ENCODE peak calls at places on chromosomes 11 and 22, in ten cellular contexts. M, I, E, P, Z, L, U, F, V and W are unnamed samples.

GRCh38 chr11:128714881-128715280 is 21.0 kb downstream of the FLI1 start:
- DNase-seq in M (peak; percentile 94), I (peak; percentile 95), E (peak; percentile 87), P (no peak), Z (peak; percentile 88), L (no peak), U (no peak), F (no peak), V (no peak), W (peak; percentile 83)

GRCh38 chr11:110125632-110126031 is 32.4 kb downstream of the ZC3H12C start:
- DNase-seq in M (peak; percentile 85), I (peak; percentile 88), E (peak; percentile 62), P (no peak), Z (no peak), L (no peak), U (peak; percentile 26), F (no peak), V (no peak), W (no peak)

GRCh38 chr11:119471329-119471728 is 48.4 kb upstream of the THY1 start:
- DNase-seq in M (no peak), I (no peak), E (no peak), P (no peak), Z (no peak), L (no peak), U (no peak), F (no peak), V (peak; percentile 5), W (no peak)

GRCh38 chr22:31425331-31426050 is 26.1 kb downstream of the DRG1 start:
- DNase-seq in M (no peak), I (no peak), E (no peak), P (no peak), Z (no peak), L (no peak), U (no peak), F (no peak), V (no peak), W (no peak)

GRCh38 chr11:117794144-117794543 is 2.9 kb downstream of the DSCAML1 start:
- DNase-seq in M (no peak), I (no peak), E (no peak), P (no peak), Z (no peak), L (no peak), U (no peak), F (no peak), V (no peak), W (no peak)

GRCh38 chr11:3920148-3920852 is 64.8 kb downstream of the STIM1 start:
- DNase-seq in M (peak; percentile 64), I (peak; percentile 42), E (peak; percentile 64), P (peak; percentile 86), Z (peak; percentile 69), L (peak; percentile 44), U (no peak), F (peak; percentile 41), V (no peak), W (peak; percentile 44)

GRCh38 chr22:20066617-20067383 is 13.2 kb upstream of the DGCR8 start:
- DNase-seq in M (no peak), I (no peak), E (no peak), P (no peak), Z (no peak), L (no peak), U (no peak), F (no peak), V (no peak), W (no peak)

GRCh38 chr11:84886344-84886743 is 740.8 kb downstream of the DLG2 start:
- DNase-seq in M (peak; percentile 1), I (peak; percentile 33), E (peak; percentile 52), P (no peak), Z (peak; percentile 47), L (no peak), U (no peak), F (no peak), V (no peak), W (no peak)

GRCh38 chr22:44990810-44991209 is 19.0 kb downstream of the PHF21B start:
- DNase-seq in M (no peak), I (no peak), E (no peak), P (no peak), Z (no peak), L (no peak), U (no peak), F (no peak), V (no peak), W (no peak)

GRCh38 chr11:10374386-10374785 is 69.5 kb downstream of the ADM start:
- DNase-seq in M (no peak), I (no peak), E (no peak), P (no peak), Z (no peak), L (no peak), U (no peak), F (no peak), V (no peak), W (no peak)

GRCh38 chr11:128506999-128507591 is 80.3 kb downstream of the ETS1 start:
- DNase-seq in M (peak; percentile 94), I (peak; percentile 93), E (peak; percentile 97), P (no peak), Z (peak; percentile 95), L (peak; percentile 81), U (no peak), F (peak; percentile 87), V (peak; percentile 59), W (peak; percentile 94)

GRCh38 chr11:61699737-61700160 is 19.6 kb downstream of the DAGLA start:
- DNase-seq in M (no peak), I (no peak), E (no peak), P (no peak), Z (no peak), L (peak; percentile 85), U (no peak), F (no peak), V (peak; percentile 75), W (no peak)

DNA sequence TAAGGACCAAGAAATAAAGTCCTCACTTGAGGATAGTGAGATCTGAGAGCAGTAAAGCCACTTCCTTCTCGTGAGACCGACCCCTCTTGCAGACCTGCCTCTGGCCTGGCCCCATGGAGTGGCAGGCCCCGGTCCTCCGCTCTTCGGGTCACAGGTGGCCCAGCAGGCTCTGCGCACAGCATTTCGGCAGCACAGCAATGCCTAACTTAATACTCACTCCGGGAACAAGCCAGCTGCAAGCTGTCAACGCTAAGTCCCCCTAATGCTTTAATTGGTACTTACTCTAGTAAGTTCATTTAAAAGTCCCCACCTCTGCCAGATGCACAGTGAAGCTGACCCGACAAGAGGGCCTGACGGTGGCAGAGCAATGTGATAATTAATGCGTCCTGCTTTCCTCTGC is 349.3 kb upstream of the B3GAT1 start:
- DNase-seq in M (no peak), I (no peak), E (no peak), P (no peak), Z (no peak), L (no peak), U (no peak), F (no peak), V (no peak), W (no peak)
- H3K4me3 ChIP-seq in M (no peak overlapping the region), I (no peak overlapping the region), E (no peak overlapping the region), P (no peak overlapping the region), Z (no peak overlapping the region), L (no peak overlapping the region), U (no peak overlapping the region), F (no peak overlapping the region), V (no peak overlapping the region), W (no peak overlapping the region)

DNA sequence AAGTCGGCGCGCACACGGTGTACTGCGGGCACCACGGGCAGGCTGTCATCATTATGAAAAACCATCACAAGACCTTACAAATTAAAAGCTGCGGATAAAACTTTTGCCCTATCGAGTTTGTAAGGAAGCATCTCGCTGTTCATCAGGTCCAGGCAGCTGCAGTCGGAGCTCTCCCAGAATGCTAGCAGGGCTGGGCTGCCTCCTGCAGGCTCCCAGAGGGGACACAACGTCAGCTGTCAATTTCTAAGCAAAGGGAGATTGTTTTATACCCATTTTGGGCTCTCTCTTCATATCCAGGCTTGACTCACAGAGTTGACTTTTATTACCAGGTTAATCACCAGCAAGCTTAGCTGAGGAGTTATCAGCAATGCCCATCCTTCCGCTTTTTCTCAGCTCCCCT is 375.1 kb downstream of the OPCML start:
- DNase-seq in M (no peak), I (no peak), E (no peak), P (no peak), Z (no peak), L (no peak), U (no peak), F (no peak), V (no peak), W (no peak)
- TF ChIP-seq CTCF in M (no peak), I (no peak), E (no peak), P (no peak), Z (no peak), L (no peak), U (no peak), F (no peak), V (no peak), W (no peak)

GRCh38 chr11:78428273-78428651 is 10.6 kb upstream of the GAB2 start:
- DNase-seq in M (no peak), I (no peak), E (no peak), P (no peak), Z (no peak), L (no peak), U (no peak), F (no peak), V (no peak), W (no peak)

GRCh38 chr11:78428773-78429172 is 11.2 kb upstream of the GAB2 start:
- DNase-seq in M (no peak), I (no peak), E (no peak), P (no peak), Z (no peak), L (no peak), U (no peak), F (no peak), V (no peak), W (no peak)

GRCh38 chr11:78426845-78427244 is 9.2 kb upstream of the GAB2 start:
- DNase-seq in M (no peak), I (no peak), E (no peak), P (no peak), Z (no peak), L (no peak), U (no peak), F (no peak), V (no peak), W (no peak)

GRCh38 chr11:78429209-78429608 is 11.6 kb upstream of the GAB2 start:
- DNase-seq in M (no peak), I (no peak), E (no peak), P (no peak), Z (no peak), L (no peak), U (no peak), F (no peak), V (no peak), W (no peak)

GRCh38 chr11:78427615-78428272 is 10.1 kb upstream of the GAB2 start:
- DNase-seq in M (no peak), I (no peak), E (no peak), P (no peak), Z (no peak), L (no peak), U (no peak), F (no peak), V (no peak), W (no peak)
- H3K4me3 ChIP-seq in M (no peak overlapping the region), I (no peak overlapping the region), E (no peak overlapping the region), P (no peak overlapping the region), Z (no peak overlapping the region), L (no peak overlapping the region), U (no peak overlapping the region), F (no peak overlapping the region), V (no peak overlapping the region), W (no peak overlapping the region)

DNA sequence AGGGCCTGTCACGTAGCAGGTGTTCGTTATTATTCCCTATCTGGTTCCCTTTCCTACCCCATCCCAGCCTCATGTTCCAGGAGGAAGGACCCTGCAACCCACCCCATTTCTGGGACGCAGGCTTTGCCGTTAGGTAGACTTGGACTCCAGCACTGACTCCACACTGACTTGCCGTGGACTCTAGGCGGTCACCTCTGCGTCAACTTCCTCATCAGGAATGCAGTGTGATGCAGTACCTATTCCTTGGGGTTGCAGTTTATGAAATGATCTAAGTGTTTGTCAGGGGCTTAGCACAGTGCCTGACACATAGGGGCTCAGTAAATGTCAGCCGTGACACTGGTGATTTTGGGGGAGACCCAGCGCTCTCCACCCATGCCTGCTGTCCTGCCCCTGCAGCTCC is 16.8 kb downstream of the DGKZ start:
- DNase-seq in M (no peak), I (no peak), E (no peak), P (no peak), Z (no peak), L (no peak), U (no peak), F (no peak), V (no peak), W (no peak)
- TF ChIP-seq CTCF in M (no peak), I (no peak), E (no peak), P (no peak), Z (no peak), L (no peak), U (no peak), F (no peak), V (no peak), W (no peak)